ENCODE peak calls at places on chromosomes 12 and 14, in four cellular contexts. One of them, this sample, is unnamed.

GRCh38 chr14:99687284-99688209 is 3.4 kb downstream of the CYP46A1 start:
- DNase-seq in K562: peak; percentile 23
- DNase-seq in WTC11: peak; percentile 70
- DNase-seq in HepG2: peak; percentile 19
- DNase-seq in this sample: no peak

GRCh38 chr14:102554835-102555819 is 37.3 kb upstream of the RCOR1 start:
- DNase-seq in WTC11: peak; percentile 75
- DNase-seq in HepG2: no peak
- DNase-seq in K562: no peak
- DNase-seq in this sample: no peak

GRCh38 chr12:2154050-2154449 is 101.3 kb downstream of the CACNA1C start:
- DNase-seq in WTC11: no peak
- DNase-seq in HepG2: no peak
- DNase-seq in K562: no peak
- DNase-seq in this sample: no peak

GRCh38 chr12:88458327-88458726 is 121.9 kb downstream of the KITLG start:
- DNase-seq in WTC11: no peak
- DNase-seq in K562: no peak
- DNase-seq in HepG2: peak; percentile 41
- DNase-seq in this sample: no peak

GRCh38 chr14:74239848-74240793 is 872 bp downstream of the VSX2 start:
- DNase-seq in HepG2: no peak
- DNase-seq in WTC11: peak; percentile 35
- DNase-seq in K562: no peak
- DNase-seq in this sample: no peak

GRCh38 chr14:21642683-21643082 is 7.9 kb upstream of the OR10G2 start:
- DNase-seq in HepG2: no peak
- DNase-seq in WTC11: no peak
- DNase-seq in K562: no peak
- DNase-seq in this sample: no peak

GRCh38 chr12:6641131-6641530 is 5.4 kb upstream of the LPAR5 start:
- DNase-seq in WTC11: no peak
- DNase-seq in K562: no peak
- DNase-seq in HepG2: no peak
- DNase-seq in this sample: no peak

GRCh38 chr14:69713127-69713800 is 53.7 kb upstream of the SRSF5 start:
- DNase-seq in WTC11: peak; percentile 75
- DNase-seq in K562: no peak
- DNase-seq in HepG2: no peak
- DNase-seq in this sample: no peak

GRCh38 chr14:34629657-34630529 is at the start of gene SNX6:
- DNase-seq in HepG2: peak; percentile 78
- DNase-seq in K562: peak; percentile 95
- DNase-seq in WTC11: peak; percentile 73
- DNase-seq in this sample: peak; percentile 98

DNA sequence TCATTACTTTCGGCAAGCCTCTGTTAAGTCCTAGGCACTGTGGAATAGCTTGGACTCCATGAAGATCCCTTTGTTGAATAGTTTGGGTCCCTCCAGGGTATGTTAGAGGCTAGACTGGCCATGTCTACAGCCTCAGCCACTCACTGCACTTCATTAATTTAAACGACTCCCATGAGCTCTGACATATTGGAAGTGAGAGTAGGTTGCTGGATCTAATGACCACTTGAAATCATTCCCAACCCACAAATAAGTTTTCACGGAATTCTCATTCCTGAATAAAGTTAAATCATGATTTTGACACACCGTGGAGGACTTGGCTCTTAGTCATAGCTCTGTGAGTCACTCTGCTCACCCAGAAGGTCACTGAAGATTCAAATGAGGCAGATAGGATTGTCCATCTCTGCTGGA is 21.4 kb upstream of the APPL2 start:
- DNase-seq in HepG2: no peak
- DNase-seq in K562: no peak
- DNase-seq in WTC11: no peak
- DNase-seq in this sample: no peak
- TF ChIP-seq ELF4 in HepG2: no peak
- TF ChIP-seq ELF4 in K562: no peak
- TF ChIP-seq ELF4 in WTC11: no peak
- TF ChIP-seq ELF4 in this sample: no peak

DNA sequence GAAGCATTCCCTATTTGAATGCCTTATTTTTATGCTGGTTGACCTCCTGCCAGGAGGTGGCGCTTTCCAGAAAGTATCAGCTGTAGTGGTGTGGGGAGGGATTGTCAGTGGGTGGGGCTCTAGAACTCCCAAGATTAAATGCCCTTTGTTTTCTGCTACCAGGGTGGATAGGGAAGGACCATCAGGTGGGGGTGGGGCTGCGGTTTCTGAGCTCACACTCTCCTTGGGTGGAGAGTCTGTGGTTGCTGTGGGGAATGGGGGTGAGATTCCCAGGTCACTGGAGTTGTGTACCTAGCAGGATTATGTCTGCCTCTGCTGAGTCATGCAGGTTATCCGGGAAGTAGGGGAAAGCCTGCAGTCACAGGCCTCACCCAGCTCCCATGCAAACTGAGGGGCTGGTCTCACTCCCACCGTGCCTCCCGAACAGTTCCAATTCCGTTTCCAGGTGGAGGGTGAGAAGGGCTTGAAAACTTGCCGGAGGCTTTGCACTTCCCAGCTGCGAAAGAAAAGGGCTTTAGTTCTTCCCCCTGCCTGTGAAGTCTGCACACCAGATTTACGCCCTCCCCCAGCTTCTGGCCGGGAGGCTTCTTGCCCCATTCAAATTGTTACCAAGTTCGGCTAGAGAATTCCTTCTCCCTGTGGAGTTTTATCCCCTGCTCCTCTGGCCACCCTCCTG is 68.4 kb downstream of the ALG10B start:
- DNase-seq in K562: no peak
- DNase-seq in WTC11: peak; percentile 47
- DNase-seq in HepG2: peak; percentile 60
- DNase-seq in this sample: no peak
- TF ChIP-seq ELF4 in K562: no peak
- TF ChIP-seq ELF4 in WTC11: no peak
- TF ChIP-seq ELF4 in HepG2: no peak
- TF ChIP-seq ELF4 in this sample: no peak

GRCh38 chr12:115308918-115309317 is 624.9 kb upstream of the TBX3 start:
- DNase-seq in HepG2: no peak
- DNase-seq in K562: no peak
- DNase-seq in WTC11: no peak
- DNase-seq in this sample: no peak
- TF ChIP-seq ELF4 in HepG2: no peak
- TF ChIP-seq ELF4 in K562: no peak
- TF ChIP-seq ELF4 in WTC11: no peak
- TF ChIP-seq ELF4 in this sample: no peak

GRCh38 chr12:68367903-68368302 is 35.7 kb upstream of the MDM1 start:
- DNase-seq in WTC11: no peak
- DNase-seq in HepG2: no peak
- DNase-seq in K562: no peak
- DNase-seq in this sample: no peak
- TF ChIP-seq ELF4 in WTC11: no peak
- TF ChIP-seq ELF4 in HepG2: no peak
- TF ChIP-seq ELF4 in K562: no peak
- TF ChIP-seq ELF4 in this sample: no peak

DNA sequence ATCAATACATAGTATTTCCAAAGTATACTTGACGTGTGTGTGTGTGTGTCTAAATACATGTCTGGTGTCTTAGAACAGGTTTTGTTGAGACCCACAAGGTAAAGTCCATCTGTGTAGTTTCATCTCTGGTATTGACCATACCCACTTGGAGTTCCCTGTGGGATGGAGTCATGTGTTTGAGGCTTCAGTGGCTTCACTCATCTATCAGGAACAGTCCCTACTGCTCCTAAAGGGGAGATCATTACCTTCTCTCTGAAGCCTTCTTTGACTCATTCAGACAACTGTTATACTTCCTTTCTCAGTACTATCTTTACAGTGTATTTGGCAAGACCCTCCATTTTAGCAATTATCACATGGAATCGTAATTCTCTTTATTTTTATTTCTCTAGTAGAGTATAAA is 14.2 kb downstream of the RAB21 start:
- DNase-seq in WTC11: no peak
- DNase-seq in HepG2: no peak
- DNase-seq in K562: no peak
- DNase-seq in this sample: no peak
- TF ChIP-seq ELF4 in WTC11: no peak
- TF ChIP-seq ELF4 in HepG2: no peak
- TF ChIP-seq ELF4 in K562: no peak
- TF ChIP-seq ELF4 in this sample: no peak

GRCh38 chr12:30696486-30696885 is 817 bp upstream of the IPO8 start:
- DNase-seq in WTC11: peak; percentile 25
- DNase-seq in K562: no peak
- DNase-seq in HepG2: no peak
- DNase-seq in this sample: no peak

GRCh38 chr12:30694412-30694955 is 1.2 kb downstream of the IPO8 start:
- DNase-seq in WTC11: no peak
- DNase-seq in HepG2: no peak
- DNase-seq in K562: no peak
- DNase-seq in this sample: no peak

GRCh38 chr12:30695327-30696102 is at the start of gene IPO8:
- DNase-seq in HepG2: peak; percentile 93
- DNase-seq in K562: peak; percentile 94
- DNase-seq in WTC11: peak; percentile 94
- DNase-seq in this sample: peak; percentile 87

GRCh38 chr12:30696103-30696408 is 387 bp upstream of the IPO8 start:
- DNase-seq in HepG2: no peak
- DNase-seq in WTC11: no peak
- DNase-seq in K562: no peak
- DNase-seq in this sample: no peak

GRCh38 chr12:30694971-30695326 is 720 bp downstream of the IPO8 start:
- DNase-seq in K562: peak; percentile 11
- DNase-seq in HepG2: peak; percentile 41
- DNase-seq in WTC11: peak; percentile 24
- DNase-seq in this sample: peak; percentile 45
- TF ChIP-seq ELF4 in K562: no peak
- TF ChIP-seq ELF4 in HepG2: no peak
- TF ChIP-seq ELF4 in WTC11: no peak
- TF ChIP-seq ELF4 in this sample: no peak

GRCh38 chr12:12381982-12382381 is 25.1 kb downstream of the BORCS5 start:
- DNase-seq in WTC11: no peak
- DNase-seq in K562: no peak
- DNase-seq in HepG2: no peak
- DNase-seq in this sample: no peak

GRCh38 chr12:12380949-12381593 is 24.2 kb downstream of the BORCS5 start:
- DNase-seq in HepG2: peak; percentile 56
- DNase-seq in K562: no peak
- DNase-seq in WTC11: no peak
- DNase-seq in this sample: no peak

GRCh38 chr12:12387521-12387920 is 30.6 kb downstream of the BORCS5 start:
- DNase-seq in HepG2: no peak
- DNase-seq in K562: no peak
- DNase-seq in WTC11: no peak
- DNase-seq in this sample: no peak

GRCh38 chr12:12379831-12380730 is 23.2 kb downstream of the BORCS5 start:
- DNase-seq in K562: no peak
- DNase-seq in WTC11: no peak
- DNase-seq in HepG2: no peak
- DNase-seq in this sample: no peak

GRCh38 chr12:12384601-12385321 is 27.9 kb downstream of the BORCS5 start:
- DNase-seq in WTC11: peak; percentile 38
- DNase-seq in K562: peak; percentile 13
- DNase-seq in HepG2: peak; percentile 88
- DNase-seq in this sample: no peak
- TF ChIP-seq ELF4 in WTC11: no peak
- TF ChIP-seq ELF4 in K562: no peak
- TF ChIP-seq ELF4 in HepG2: no peak
- TF ChIP-seq ELF4 in this sample: no peak

GRCh38 chr12:123106640-123107359 is 44.1 kb downstream of the PITPNM2 start:
- DNase-seq in WTC11: no peak
- DNase-seq in K562: peak; percentile 66
- DNase-seq in HepG2: no peak
- DNase-seq in this sample: no peak
- TF ChIP-seq ELF4 in WTC11: no peak
- TF ChIP-seq ELF4 in K562: no peak
- TF ChIP-seq ELF4 in HepG2: no peak
- TF ChIP-seq ELF4 in this sample: no peak

DNA sequence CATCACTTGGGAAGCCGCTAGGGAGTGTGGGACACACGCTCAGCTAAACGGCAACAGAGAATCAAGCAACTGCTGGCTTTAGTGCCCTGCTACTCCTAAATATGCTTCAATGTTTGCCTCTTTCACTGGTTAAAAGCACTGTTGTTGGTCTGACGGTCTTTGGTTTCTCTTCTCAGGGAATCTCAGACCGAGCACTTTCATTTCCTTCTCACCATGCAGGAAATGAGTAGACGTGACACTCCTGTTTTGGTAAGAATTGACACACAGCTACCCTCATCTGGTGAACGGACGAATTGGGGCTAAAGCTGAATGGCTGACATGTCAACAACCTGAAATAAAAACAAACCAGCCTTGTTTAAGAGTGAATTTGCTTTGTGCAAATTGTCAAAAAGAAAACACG is 57.5 kb upstream of the PIWIL1 start:
- DNase-seq in WTC11: no peak
- DNase-seq in HepG2: no peak
- DNase-seq in K562: no peak
- DNase-seq in this sample: no peak
- TF ChIP-seq ELF4 in WTC11: no peak
- TF ChIP-seq ELF4 in HepG2: no peak
- TF ChIP-seq ELF4 in K562: no peak
- TF ChIP-seq ELF4 in this sample: no peak

This sample was measured in HEK293T.